ENCODE peak calls at places on chromosomes 13 and 19, in five cellular contexts. W is gastrocnemius medialis, M is fibroblast of lung, S is hepatocyte, R is NB4. E is an unnamed sample.

GRCh38 chr13:112231451-112232083 is 144.6 kb upstream of the SPACA7 start:
- DNase-seq in M (no peak), S (no peak), R (no peak), W (no peak), E (no peak)

GRCh38 chr13:51066091-51066831 is 44.8 kb downstream of the C13orf42 start:
- DNase-seq in S (no peak), R (no peak), M (peak), W (no peak), E (peak)

GRCh38 chr19:970695-971094 is 13.4 kb upstream of the WDR18 start:
- DNase-seq in W (no peak), M (no peak), R (peak), S (peak), E (no peak)

GRCh38 chr19:35451278-35452096 is 3.4 kb downstream of the FFAR2 start:
- DNase-seq in R (no peak), S (no peak), W (no peak), M (no peak), E (no peak)

GRCh38 chr13:106089251-106089940 is 446.1 kb downstream of the EFNB2 start:
- DNase-seq in M (no peak), W (no peak), S (no peak), R (no peak), E (no peak)

GRCh38 chr19:46040952-46041500 is at the start of gene IGFL4:
- DNase-seq in W (no peak), R (no peak), S (peak), M (peak), E (no peak)

GRCh38 chr19:1592755-1593628 is at the start of gene MBD3:
- DNase-seq in W (peak), R (peak), M (peak), S (peak), E (peak)

GRCh38 chr13:28440774-28441532 is 54.0 kb downstream of the FLT1 start:
- DNase-seq in S (no peak), R (no peak), M (no peak), W (no peak), E (no peak)

GRCh38 chr13:64912141-64912540 is 2318.0 kb downstream of the PCDH9 start:
- DNase-seq in S (no peak), W (no peak), R (no peak), M (peak), E (peak)

GRCh38 chr13:96052655-96053002 is 572 bp downstream of the UGGT2 start:
- DNase-seq in S (peak), W (no peak), M (peak), R (peak), E (peak)

GRCh38 chr13:79830945-79831344 is 350.0 kb downstream of the NDFIP2 start:
- DNase-seq in S (no peak), M (no peak), R (no peak), W (no peak), E (no peak)

GRCh38 chr19:30431591-30431990 is 59.4 kb downstream of the ZNF536 start:
- DNase-seq in W (no peak), M (no peak), S (no peak), R (no peak), E (no peak)

DNA sequence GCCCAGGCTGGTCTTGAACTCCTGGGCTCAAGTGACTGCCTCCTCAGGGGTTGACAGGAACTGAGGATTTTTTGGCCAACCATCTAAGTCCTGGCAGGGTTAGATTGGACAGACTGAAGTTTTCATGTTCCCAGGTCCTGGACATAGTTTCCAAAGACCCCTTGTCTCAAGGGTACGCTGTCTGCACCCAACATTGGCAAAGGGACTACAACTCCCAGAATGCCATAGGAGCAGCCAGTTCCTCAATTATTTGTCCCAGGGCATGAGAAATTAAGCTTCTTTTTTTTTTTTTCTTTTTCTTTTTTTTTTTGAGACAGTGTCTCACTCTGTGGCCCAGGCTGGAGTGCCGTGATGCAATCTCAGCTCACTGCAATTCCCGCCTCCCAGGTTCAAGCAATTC is 6.9 kb downstream of the GYS1 start:
- DNase-seq in R (no peak), W (no peak), S (no peak), M (no peak), E (no peak)
- H3K4me3 ChIP-seq in R (no peak), W (no peak), S (no peak), M (no peak), E (no peak)

GRCh38 chr13:75725784-75726183 is 89.7 kb downstream of the LMO7 start:
- DNase-seq in S (no peak), R (no peak), W (no peak), M (no peak), E (peak)

GRCh38 chr13:75723927-75724326 is 87.8 kb downstream of the LMO7 start:
- DNase-seq in W (no peak), R (no peak), M (no peak), S (no peak), E (no peak)

GRCh38 chr13:75721307-75721706 is 85.2 kb downstream of the LMO7 start:
- DNase-seq in M (no peak), W (no peak), S (no peak), R (no peak), E (no peak)

GRCh38 chr13:75724742-75725504 is 88.8 kb downstream of the LMO7 start:
- DNase-seq in S (no peak), M (no peak), W (no peak), R (no peak), E (no peak)

GRCh38 chr13:75726313-75726712 is 90.2 kb downstream of the LMO7 start:
- DNase-seq in W (no peak), R (no peak), S (no peak), M (no peak), E (no peak)
- TF ChIP-seq CTCF in W (no peak), R (no peak), S (no peak), M (no peak), E (no peak)

GRCh38 chr13:30738526-30738925 is 3.2 kb downstream of the ALOX5AP start:
- DNase-seq in S (no peak), W (no peak), R (peak), M (no peak), E (no peak)

GRCh38 chr13:30737511-30738342 is 2.4 kb downstream of the ALOX5AP start:
- DNase-seq in S (no peak), R (peak), W (no peak), M (no peak), E (no peak)

GRCh38 chr13:30738946-30739528 is 3.7 kb downstream of the ALOX5AP start:
- DNase-seq in W (no peak), S (no peak), R (no peak), M (no peak), E (no peak)

GRCh38 chr13:30742896-30743295 is 7.6 kb downstream of the ALOX5AP start:
- DNase-seq in R (no peak), M (no peak), W (no peak), S (no peak), E (no peak)

DNA sequence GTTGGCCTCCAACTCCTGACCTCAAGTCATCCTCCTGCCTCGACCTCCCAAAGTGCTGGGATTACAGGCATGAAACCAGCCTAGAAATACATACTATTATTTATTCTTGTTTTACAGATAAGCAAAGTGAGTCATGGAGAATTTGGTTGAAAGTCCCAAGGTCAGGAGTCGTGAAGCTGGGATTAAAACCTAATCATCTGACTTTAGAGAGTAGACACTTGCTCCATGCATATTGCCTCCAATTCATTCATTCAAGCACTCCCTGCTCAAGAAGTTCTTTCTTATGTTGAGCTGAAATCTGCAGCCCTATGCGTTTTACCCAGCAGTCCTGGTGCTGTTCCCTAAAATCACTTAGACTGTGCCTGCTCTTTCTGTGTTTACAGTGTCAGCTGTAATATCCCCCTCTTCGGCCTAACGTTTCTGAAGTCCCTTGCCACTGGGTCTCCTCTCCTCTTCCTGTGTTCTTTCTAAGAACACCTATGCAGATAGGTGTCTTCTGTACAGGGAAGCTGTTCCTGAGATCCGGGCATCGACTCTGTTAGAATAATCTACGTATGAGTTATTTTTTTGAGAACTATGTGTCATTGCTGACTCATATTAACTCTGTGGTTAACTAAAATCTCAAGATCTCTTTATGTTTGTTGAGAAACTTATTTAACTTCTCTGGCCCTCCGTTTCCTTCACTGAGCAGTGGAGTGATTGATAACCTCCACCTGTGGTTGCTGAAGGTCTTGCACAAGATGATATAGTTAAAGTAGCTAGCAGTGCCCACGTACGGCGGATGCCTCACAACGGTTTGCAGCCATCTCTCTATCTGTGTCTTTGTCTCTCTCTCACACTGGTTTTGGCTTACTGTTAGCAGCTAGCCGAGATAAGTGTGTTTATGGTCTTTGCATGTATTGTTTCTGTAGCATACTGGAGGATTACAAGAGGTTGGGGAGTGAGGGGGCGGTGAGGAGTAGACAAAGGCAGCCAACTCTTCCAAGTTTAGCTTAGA is 4.6 kb downstream of the ALOX5AP start:
- DNase-seq in R (peak), S (no peak), W (no peak), M (peak), E (peak)
- H3K4me3 ChIP-seq in R (no peak), S (no peak), W (no peak), M (no peak), E (peak)

DNA sequence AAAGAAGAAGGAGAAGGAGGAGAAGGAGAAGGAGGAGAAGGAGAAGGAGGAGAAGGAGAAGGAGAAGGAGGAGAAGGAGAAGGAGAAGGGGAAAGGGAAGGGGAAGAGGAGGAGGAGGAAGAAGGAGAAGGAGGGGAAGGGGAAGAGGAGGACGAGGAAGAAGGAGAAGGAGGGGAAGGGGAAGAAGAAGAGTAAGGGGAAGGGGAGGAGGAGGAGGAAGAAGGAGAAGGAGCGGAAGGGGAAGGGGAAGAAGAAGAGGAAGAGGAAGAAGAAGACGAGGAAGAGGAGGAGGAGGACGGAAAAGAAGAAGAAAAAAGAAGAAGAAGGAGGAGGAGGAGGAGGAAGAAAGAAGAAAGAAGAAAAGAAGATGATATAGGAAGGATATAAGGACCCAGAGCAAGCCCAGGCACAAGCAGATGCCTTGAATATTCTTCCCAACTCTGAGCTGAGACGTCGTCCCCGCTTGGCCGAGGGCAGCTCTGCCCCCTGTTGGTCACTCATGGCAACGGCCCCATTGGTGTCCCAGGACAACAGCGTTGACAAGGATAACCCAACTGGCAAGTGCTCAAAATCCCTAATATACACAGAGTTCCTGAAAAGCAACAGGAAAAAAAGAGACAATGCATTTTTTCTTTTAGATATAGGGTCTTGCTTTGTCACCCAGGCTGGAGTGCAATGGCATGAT is 30.6 kb upstream of the IGSF23 start:
- DNase-seq in R (peak), S (no peak), M (no peak), W (no peak), E (peak)
- TF ChIP-seq CTCF in R (peak), S (peak), M (peak), W (no peak), E (peak)

GRCh38 chr19:3516675-3517207 is 10.6 kb downstream of the FZR1 start:
- DNase-seq in R (no peak), W (peak), S (no peak), M (no peak), E (no peak)
- H3K4me3 ChIP-seq in R (no peak), W (no peak), S (no peak), M (no peak), E (no peak)

DNA sequence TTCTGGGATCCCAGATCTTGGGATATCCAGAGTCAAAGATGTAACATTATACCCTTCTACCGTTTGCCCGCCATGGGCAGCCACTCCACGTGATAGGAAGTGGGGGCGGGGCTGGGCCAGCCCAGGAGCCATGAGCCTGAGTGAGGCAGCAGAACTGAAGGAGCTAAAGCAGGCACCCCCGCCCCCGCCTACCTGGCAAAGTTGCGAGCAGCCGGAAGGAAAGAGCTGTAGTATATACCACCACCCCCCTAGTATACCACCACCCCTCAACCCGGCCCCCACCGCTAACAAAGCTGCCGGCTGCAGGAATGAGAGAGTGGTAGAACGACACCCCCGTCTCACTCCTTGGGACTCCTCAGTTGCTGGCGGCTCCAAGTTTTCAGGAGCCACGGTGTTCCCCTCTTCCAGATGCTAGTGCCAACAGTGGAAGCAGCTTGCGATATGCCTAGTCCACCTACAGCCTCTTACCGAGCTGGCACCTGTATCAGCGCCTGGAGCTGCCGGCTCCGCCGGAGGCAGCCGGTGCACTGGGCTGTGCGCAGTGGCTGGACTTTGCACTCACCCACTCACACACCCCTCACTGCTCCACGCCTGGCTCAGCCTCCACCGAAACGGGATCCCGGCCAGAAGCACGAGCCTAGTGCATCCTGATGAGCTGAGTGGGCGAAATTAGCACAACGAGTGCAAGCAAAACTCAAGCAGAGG is 230.7 kb upstream of the PRR20A start:
- DNase-seq in R (no peak), M (no peak), W (no peak), S (no peak), E (no peak)
- TF ChIP-seq CTCF in R (no peak), M (no peak), W (no peak), S (no peak), E (no peak)

DNA sequence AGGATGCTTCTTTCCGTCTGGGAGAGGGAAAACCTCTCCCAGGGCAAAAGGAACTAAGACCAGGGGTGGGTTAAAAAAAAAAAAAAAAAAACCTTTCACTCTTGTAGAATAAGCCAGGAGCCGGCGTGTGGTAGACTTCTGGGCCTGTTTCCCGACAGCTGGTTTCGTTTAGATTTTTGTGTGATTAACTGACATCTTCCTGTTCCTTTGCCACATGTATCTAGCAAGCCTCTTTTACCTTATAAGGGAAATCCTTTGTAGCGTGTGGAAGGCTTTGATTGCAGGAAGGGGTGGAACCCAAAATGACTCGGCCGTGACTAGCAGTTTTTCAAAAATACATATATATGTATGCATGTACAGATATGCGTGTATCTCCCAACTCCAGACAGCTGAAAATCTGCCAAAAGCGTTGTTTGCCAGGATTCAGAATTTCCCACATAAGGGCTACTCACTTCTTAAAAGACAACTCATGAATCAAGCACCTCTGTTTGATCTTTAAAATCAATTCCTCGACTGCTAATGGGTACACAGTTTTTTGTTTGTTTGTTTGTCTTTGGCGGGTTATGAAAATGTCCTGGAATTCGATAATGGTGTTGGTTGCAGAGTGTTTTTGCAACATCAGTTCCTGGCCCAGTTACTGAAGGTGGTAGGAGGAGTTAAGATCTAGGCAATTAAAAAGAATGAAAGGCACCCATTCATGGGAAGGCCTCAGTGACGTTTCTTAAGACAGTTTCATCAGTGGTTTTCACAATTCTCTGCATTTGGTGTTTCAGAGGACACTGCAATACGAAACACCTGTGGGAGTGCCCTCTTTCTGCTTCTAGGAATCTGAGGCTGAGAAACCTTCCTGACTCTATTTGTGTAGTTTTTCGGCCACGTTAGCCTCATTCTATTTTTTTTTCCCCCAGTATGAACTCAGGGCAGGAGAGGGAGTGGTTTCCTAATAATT is 2.7 kb downstream of the TPM4 start:
- DNase-seq in R (peak), S (peak), W (peak), M (peak), E (peak)
- H3K4me3 ChIP-seq in R (peak), S (peak), W (peak), M (peak), E (peak)

GRCh38 chr13:42322806-42323205 is 50.9 kb downstream of the AKAP11 start:
- DNase-seq in S (no peak), M (no peak), W (no peak), R (no peak), E (no peak)

GRCh38 chr13:42318570-42318969 is 46.6 kb downstream of the AKAP11 start:
- DNase-seq in R (no peak), S (no peak), M (no peak), W (no peak), E (no peak)

DNA sequence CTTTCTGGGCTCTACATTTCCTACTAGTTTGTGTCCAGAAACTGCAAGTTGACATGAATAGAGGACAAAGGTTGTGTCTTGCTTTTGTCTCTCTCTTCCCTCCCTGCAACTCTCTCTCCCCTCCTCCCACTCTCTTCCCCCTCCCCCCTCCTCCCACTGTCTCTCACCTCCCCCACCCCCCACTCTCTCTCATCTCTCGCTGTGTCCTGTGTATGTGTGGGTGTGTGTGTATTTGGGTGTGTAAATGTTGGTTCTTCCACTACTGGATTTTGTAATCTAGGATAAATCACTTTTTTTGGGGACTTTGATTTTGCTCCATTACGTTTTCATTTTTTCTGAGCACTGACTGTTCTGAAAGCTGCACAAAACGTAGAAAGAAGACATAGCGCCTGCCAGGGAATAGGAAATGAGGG is 48.4 kb downstream of the AKAP11 start:
- DNase-seq in M (no peak), R (no peak), S (no peak), W (no peak), E (no peak)
- TF ChIP-seq CTCF in M (no peak), R (no peak), S (no peak), W (no peak), E (no peak)